ENCODE peak calls at places on chromosomes 7 and 10, in four cellular contexts. L is T-helper 1 cell, H is BE2C, U is NCI-H2081. I is an unnamed sample.

GRCh38 chr7:5337047-5337446 is 54.3 kb downstream of the SLC29A4 start:
- DNase-seq in L (no peak), H (no peak), U (no peak), I (no peak)

GRCh38 chr10:43067391-43068135 is 9.3 kb upstream of the RET start:
- DNase-seq in L (no peak), H (peak), U (no peak), I (no peak)

GRCh38 chr10:74671716-74672115 is 154.7 kb upstream of the KAT6B start:
- DNase-seq in L (no peak), H (no peak), U (no peak), I (no peak)

GRCh38 chr7:4973728-4974198 is 14.8 kb upstream of the MMD2 start:
- DNase-seq in L (peak), H (peak), U (peak), I (peak)

GRCh38 chr10:11515596-11516418 is 95.6 kb downstream of the USP6NL start:
- DNase-seq in L (peak), H (peak), U (peak), I (peak)

GRCh38 chr7:83413831-83414230 is 235.1 kb downstream of the SEMA3E start:
- DNase-seq in L (no peak), H (peak), U (peak), I (no peak)

GRCh38 chr10:124032982-124033886 is 60.2 kb downstream of the CHST15 start:
- DNase-seq in L (no peak), H (no peak), U (no peak), I (no peak)

GRCh38 chr10:30986027-30986672 is 45.5 kb downstream of the ZNF438 start:
- DNase-seq in L (no peak), H (no peak), U (no peak), I (no peak)

GRCh38 chr7:37683263-37684120 is at the start of gene GPR141:
- DNase-seq in L (no peak), H (no peak), U (no peak), I (no peak)